ENCODE peak calls at places on chromosomes 6 and 20, in nine cellular contexts. J, Y, U, N, T, H, Z, E and S are unnamed samples.

GRCh38 chr6:131660195-131660594 is 23.1 kb downstream of the ENPP3 start:
- DNase-seq in J (no peak), Y (peak), U (no peak), N (peak), T (no peak), H (no peak), Z (no peak), E (no peak), S (no peak)

GRCh38 chr6:112433457-112433856 is 86.3 kb downstream of the RFPL4B start:
- DNase-seq in J (no peak), Y (no peak), U (no peak), N (no peak), T (no peak), H (peak), Z (no peak), E (no peak), S (no peak)

GRCh38 chr6:6820688-6821238 is 232.2 kb downstream of the LY86 start:
- DNase-seq in J (peak), Y (no peak), U (no peak), N (no peak), T (no peak), H (peak), Z (peak), E (no peak), S (no peak)

GRCh38 chr6:135675862-135676261 is 175.6 kb upstream of the PDE7B start:
- DNase-seq in J (peak), Y (peak), U (peak), N (peak), T (no peak), H (no peak), Z (no peak), E (peak), S (no peak)

GRCh38 chr6:71387179-71387578 is 98.6 kb downstream of the OGFRL1 start:
- DNase-seq in J (no peak), Y (no peak), U (no peak), N (peak), T (no peak), H (no peak), Z (no peak), E (no peak), S (no peak)

GRCh38 chr6:101454106-101454676 is 60.7 kb downstream of the GRIK2 start:
- DNase-seq in J (peak), Y (no peak), U (no peak), N (no peak), T (no peak), H (peak), Z (no peak), E (no peak), S (no peak)

GRCh38 chr6:78995946-78996345 is 82.1 kb downstream of the PHIP start:
- DNase-seq in J (no peak), Y (peak), U (no peak), N (peak), T (no peak), H (no peak), Z (no peak), E (no peak), S (no peak)

GRCh38 chr6:166341915-166342292 is 441 bp downstream of the SFT2D1 start:
- DNase-seq in J (peak), Y (no peak), U (peak), N (peak), T (no peak), H (no peak), Z (no peak), E (no peak), S (no peak)

GRCh38 chr6:30887901-30888300 is 3.6 kb downstream of the DDR1 start:
- DNase-seq in J (no peak), Y (no peak), U (no peak), N (peak), T (no peak), H (no peak), Z (no peak), E (no peak), S (no peak)

GRCh38 chr6:82720992-82721391 is 344.6 kb downstream of the UBE3D start:
- DNase-seq in J (no peak), Y (no peak), U (no peak), N (peak), T (no peak), H (no peak), Z (no peak), E (no peak), S (no peak)

GRCh38 chr6:7785243-7785941 is 59.5 kb downstream of the BMP6 start:
- DNase-seq in J (no peak), Y (no peak), U (no peak), N (no peak), T (no peak), H (no peak), Z (no peak), E (no peak), S (no peak)

GRCh38 chr6:13484138-13484708 is 3.2 kb downstream of the GFOD1 start:
- DNase-seq in J (no peak), Y (no peak), U (no peak), N (no peak), T (no peak), H (no peak), Z (no peak), E (no peak), S (no peak)
- H3K27ac ChIP-seq in J (no peak), Y (no peak), U (no peak), N (no peak), T (peak), H (no peak), Z (no peak), E (no peak), S (peak)

GRCh38 chr6:42394151-42394550 is 57.6 kb downstream of the TRERF1 start:
- DNase-seq in J (no peak), Y (no peak), U (no peak), N (no peak), T (no peak), H (no peak), Z (no peak), E (no peak), S (no peak)

GRCh38 chr6:42393339-42393738 is 58.4 kb downstream of the TRERF1 start:
- DNase-seq in J (no peak), Y (no peak), U (no peak), N (no peak), T (no peak), H (no peak), Z (no peak), E (no peak), S (no peak)

GRCh38 chr6:42400031-42400760 is 51.5 kb downstream of the TRERF1 start:
- DNase-seq in J (no peak), Y (no peak), U (no peak), N (no peak), T (no peak), H (no peak), Z (no peak), E (no peak), S (no peak)

GRCh38 chr6:42394881-42395620 is 56.7 kb downstream of the TRERF1 start:
- DNase-seq in J (no peak), Y (no peak), U (no peak), N (no peak), T (no peak), H (no peak), Z (no peak), E (no peak), S (no peak)

GRCh38 chr6:42396720-42397119 is 55.0 kb downstream of the TRERF1 start:
- DNase-seq in J (no peak), Y (no peak), U (peak), N (no peak), T (no peak), H (no peak), Z (no peak), E (no peak), S (no peak)
- TF ChIP-seq CTCF in J (peak), Y (peak), U (peak), N (no peak), T (no peak), H (no peak), Z (no peak), E (peak), S (no peak)

GRCh38 chr6:132764370-132764769 is 6.7 kb upstream of the VNN2 start:
- DNase-seq in J (peak), Y (peak), U (peak), N (peak), T (peak), H (no peak), Z (no peak), E (peak), S (peak)

GRCh38 chr6:132763269-132763668 is 5.6 kb upstream of the VNN2 start:
- DNase-seq in J (no peak), Y (no peak), U (peak), N (no peak), T (peak), H (no peak), Z (no peak), E (no peak), S (no peak)

GRCh38 chr6:132765560-132765959 is 7.9 kb upstream of the VNN2 start:
- DNase-seq in J (no peak), Y (no peak), U (no peak), N (no peak), T (no peak), H (no peak), Z (no peak), E (no peak), S (no peak)

DNA sequence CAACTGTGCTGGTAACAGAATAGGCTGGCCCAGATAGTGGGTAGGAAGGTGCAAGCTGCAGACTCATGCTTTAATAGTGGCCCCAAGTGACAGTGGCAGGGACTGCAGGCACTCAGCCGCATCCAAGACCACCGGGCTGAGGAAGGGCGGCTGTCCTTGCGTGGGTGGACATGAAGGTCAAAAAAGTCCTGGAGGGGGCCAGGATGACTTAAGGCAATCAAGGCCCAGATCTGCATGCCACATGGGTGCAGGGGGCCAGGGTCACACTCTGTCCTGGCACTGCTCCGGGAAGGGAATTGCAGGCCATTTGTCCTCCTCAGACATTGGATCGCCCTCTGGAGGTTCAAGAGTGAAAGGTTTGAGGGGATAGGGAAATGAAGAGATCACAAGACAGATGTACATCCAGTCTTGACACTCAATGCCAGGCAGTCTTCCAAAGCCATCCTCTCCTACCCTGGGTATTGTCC is 10.4 kb upstream of the VNN2 start:
- DNase-seq in J (peak), Y (no peak), U (peak), N (no peak), T (peak), H (no peak), Z (no peak), E (peak), S (peak)
- H3K4me3 ChIP-seq in J (peak), Y (no peak), U (peak), N (no peak), T (peak), H (no peak), Z (no peak), E (peak), S (no peak)

GRCh38 chr6:108961077-108961476 is 112.9 kb downstream of the ARMC2 start:
- DNase-seq in J (no peak), Y (no peak), U (no peak), N (no peak), T (no peak), H (no peak), Z (no peak), E (no peak), S (no peak)
- H3K27ac ChIP-seq in J (no peak), Y (no peak), U (no peak), N (no peak), T (no peak), H (no peak), Z (no peak), E (no peak), S (no peak)

GRCh38 chr20:1944345-1945099 is 49.3 kb downstream of the SIRPA start:
- DNase-seq in J (no peak), Y (no peak), U (peak), N (no peak), T (no peak), H (no peak), Z (no peak), E (no peak), S (no peak)
- TF ChIP-seq CTCF in J (no peak), Y (no peak), U (peak), N (no peak), T (no peak), H (no peak), Z (no peak), E (peak), S (no peak)

GRCh38 chr6:43575772-43576551 is at the start of the genes POLH and XPO5:
- DNase-seq in J (peak), Y (peak), U (peak), N (peak), T (peak), H (peak), Z (peak), E (peak), S (peak)

GRCh38 chr6:43582911-43583310 is 6.9 kb downstream of the POLH start:
- DNase-seq in J (no peak), Y (no peak), U (no peak), N (no peak), T (no peak), H (no peak), Z (no peak), E (no peak), S (no peak)

GRCh38 chr6:43578748-43579147 is 2.8 kb downstream of the POLH start:
- DNase-seq in J (no peak), Y (no peak), U (no peak), N (peak), T (no peak), H (no peak), Z (no peak), E (no peak), S (no peak)

GRCh38 chr6:43575105-43575771 is 600 bp downstream of the XPO5 start:
- DNase-seq in J (peak), Y (no peak), U (peak), N (peak), T (no peak), H (no peak), Z (no peak), E (peak), S (peak)

DNA sequence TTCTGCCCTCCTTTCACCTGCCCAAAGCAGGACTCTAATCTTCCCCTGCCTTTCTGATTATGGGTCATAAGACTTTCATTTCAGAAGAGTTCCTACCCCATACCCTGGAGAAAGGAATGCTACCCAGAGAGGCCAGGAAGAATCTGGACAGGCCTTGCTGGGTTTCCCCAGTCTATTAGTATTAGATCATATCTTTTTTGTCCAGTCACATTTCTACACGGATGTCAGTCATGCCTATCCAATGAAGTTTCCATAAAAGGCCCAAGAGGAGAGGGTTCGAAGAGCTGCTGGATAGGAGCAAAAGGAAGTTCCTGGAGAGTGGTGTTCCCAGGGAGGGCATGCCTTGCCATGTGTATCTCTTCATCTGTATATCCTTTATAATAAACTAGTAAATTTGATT is 3.2 kb downstream of the POLH start:
- DNase-seq in J (no peak), Y (peak), U (no peak), N (peak), T (no peak), H (no peak), Z (no peak), E (no peak), S (no peak)
- H3K4me3 ChIP-seq in J (no peak), Y (no peak), U (no peak), N (no peak), T (no peak), H (no peak), Z (no peak), E (no peak), S (no peak)

GRCh38 chr20:31890646-31891045 is 20.2 kb downstream of the TTLL9 start:
- DNase-seq in J (no peak), Y (no peak), U (no peak), N (no peak), T (no peak), H (no peak), Z (no peak), E (no peak), S (no peak)

GRCh38 chr20:31897541-31897940 is 27.1 kb downstream of the TTLL9 start:
- DNase-seq in J (no peak), Y (no peak), U (no peak), N (no peak), T (no peak), H (no peak), Z (no peak), E (no peak), S (no peak)

GRCh38 chr20:31896049-31896448 is 25.6 kb downstream of the TTLL9 start:
- DNase-seq in J (no peak), Y (no peak), U (no peak), N (no peak), T (no peak), H (no peak), Z (no peak), E (no peak), S (no peak)

GRCh38 chr20:31894980-31895675 is 24.7 kb downstream of the TTLL9 start:
- DNase-seq in J (peak), Y (peak), U (peak), N (peak), T (peak), H (peak), Z (peak), E (peak), S (peak)
- H3K27ac ChIP-seq in J (no peak), Y (no peak), U (no peak), N (no peak), T (peak), H (peak), Z (peak), E (no peak), S (peak)